ENCODE peak calls at places on chromosome 15, in six cellular contexts. Y is DMS79 treated with DMSO at 0.1 percent for 48 hours, K is amniotic stem cell, B is natural killer cell, A is GM06990, X is D721Med. Z is an unnamed sample.

GRCh38 chr15:53833134-53833624 is 73.7 kb upstream of the WDR72 start:
- DNase-seq in B (no peak), Y (peak; percentile 71), K (no peak), A (no peak), X (no peak), Z (no peak)

GRCh38 chr15:49038382-49038781 is 7.9 kb downstream of the SECISBP2L start:
- DNase-seq in A (no peak), B (no peak), Y (no peak), X (no peak), K (no peak), Z (no peak)

GRCh38 chr15:28271697-28272250 is 50.2 kb downstream of the HERC2 start:
- DNase-seq in X (no peak), Y (no peak), B (no peak), A (no peak), K (no peak), Z (no peak)

GRCh38 chr15:39079296-39079834 is 501.5 kb upstream of the THBS1 start:
- DNase-seq in Y (no peak), X (no peak), B (no peak), A (no peak), K (peak; percentile 23), Z (no peak)

GRCh38 chr15:68281008-68281407 is 3.5 kb downstream of the FEM1B start:
- DNase-seq in A (no peak), Y (no peak), K (no peak), B (no peak), X (no peak), Z (no peak)

GRCh38 chr15:63156708-63157065 is 590 bp downstream of the RPS27L start:
- DNase-seq in Y (no peak), X (no peak), A (no peak), B (no peak), K (no peak), Z (no peak)

GRCh38 chr15:38750816-38751215 is 186.2 kb upstream of the RASGRP1 start:
- DNase-seq in X (no peak), B (no peak), A (no peak), Y (peak; percentile 54), K (no peak), Z (no peak)

GRCh38 chr15:38253448-38253847 is 812 bp downstream of the SPRED1 start:
- DNase-seq in Y (no peak), X (no peak), B (no peak), A (no peak), K (peak; percentile 46), Z (no peak)

GRCh38 chr15:62165029-62165792 is at the start of gene C2CD4B:
- DNase-seq in A (peak; percentile 3), B (no peak), Y (peak; percentile 33), K (no peak), X (no peak), Z (no peak)

GRCh38 chr15:58475573-58476524 is 44.1 kb downstream of the LIPC start:
- DNase-seq in Y (peak; percentile 89), X (no peak), A (no peak), B (no peak), K (no peak), Z (no peak)

GRCh38 chr15:66298803-66299251 is 5.5 kb downstream of the DIS3L start:
- DNase-seq in Y (no peak), A (no peak), K (no peak), B (no peak), X (no peak), Z (no peak)

GRCh38 chr15:80940851-80941250 is 48.8 kb downstream of the MESD start:
- DNase-seq in X (no peak), B (no peak), K (no peak), A (no peak), Y (no peak), Z (no peak)

GRCh38 chr15:99250494-99251435 is 516 bp upstream of the LRRC28 start:
- DNase-seq in X (no peak), B (peak; percentile 85), K (peak; percentile 96), Y (peak; percentile 86), A (peak; percentile 93), Z (peak; percentile 99)

GRCh38 chr15:33278816-33279612 is 31.8 kb upstream of the RYR3 start:
- DNase-seq in A (no peak), X (no peak), Y (no peak), K (peak; percentile 84), B (no peak), Z (no peak)

GRCh38 chr15:68595761-68596160 is 17.0 kb downstream of the CORO2B start:
- DNase-seq in K (no peak), Y (no peak), A (no peak), B (no peak), X (no peak), Z (no peak)

Z was measured in GM12878.